ENCODE peak calls at places on chromosomes 1 and 21, in five cellular contexts. X, J, B, I and Z are unnamed samples.

GRCh38 chr1:93616996-93617669 is 64.5 kb downstream of the BCAR3 start:
- DNase-seq in B (no peak), X (peak), J (no peak), I (no peak), Z (no peak)

GRCh38 chr21:44301961-44302406 is 2.1 kb downstream of the PFKL start:
- DNase-seq in X (no peak), I (no peak), J (no peak), B (no peak), Z (peak)

GRCh38 chr1:152125834-152126443 is 10.7 kb upstream of the TCHH start:
- DNase-seq in I (no peak), X (no peak), B (no peak), J (no peak), Z (no peak)

GRCh38 chr1:54800899-54801759 is at the start of gene TTC22:
- DNase-seq in J (peak), X (no peak), B (peak), I (no peak), Z (no peak)

GRCh38 chr1:37064059-37064458 is 29.7 kb upstream of the GRIK3 start:
- DNase-seq in I (no peak), B (no peak), X (no peak), J (no peak), Z (no peak)

GRCh38 chr1:27348861-27349783 is 7.3 kb downstream of the SYTL1 start:
- DNase-seq in X (peak), J (no peak), B (no peak), I (no peak), Z (no peak)

GRCh38 chr1:160637821-160638539 is 8.9 kb downstream of the SLAMF1 start:
- DNase-seq in I (no peak), J (no peak), B (no peak), X (peak), Z (no peak)

GRCh38 chr1:154860154-154860870 is 9.8 kb downstream of the KCNN3 start:
- DNase-seq in I (no peak), J (no peak), B (no peak), X (no peak), Z (peak)

GRCh38 chr1:113265196-113265595 is 125.1 kb upstream of the MAGI3 start:
- DNase-seq in X (no peak), J (no peak), I (no peak), B (no peak), Z (no peak)

GRCh38 chr1:145886390-145886789 is 724 bp upstream of the ANKRD35 start:
- DNase-seq in B (no peak), J (no peak), I (no peak), X (no peak), Z (no peak)

GRCh38 chr1:170692866-170693575 is 29.1 kb downstream of the PRRX1 start:
- DNase-seq in B (no peak), J (no peak), I (no peak), X (peak), Z (peak)

GRCh38 chr1:47371016-47371517 is 37.5 kb downstream of the CMPK1 start:
- DNase-seq in I (no peak), X (peak), B (no peak), J (no peak), Z (no peak)

GRCh38 chr1:12305377-12305776 is 75.5 kb downstream of the VPS13D start:
- DNase-seq in J (no peak), B (no peak), I (no peak), X (no peak), Z (no peak)

GRCh38 chr1:162954824-162955223 is 93.8 kb upstream of the CCDC190 start:
- DNase-seq in X (no peak), I (no peak), J (no peak), B (no peak), Z (no peak)

GRCh38 chr1:204046346-204046745 is 26.6 kb upstream of the SOX13 start:
- DNase-seq in I (no peak), X (no peak), J (no peak), B (no peak), Z (no peak)

GRCh38 chr1:26831546-26832248 is 5.2 kb downstream of the ZDHHC18 start:
- DNase-seq in B (no peak), J (no peak), I (no peak), X (no peak), Z (no peak)

GRCh38 chr1:1573843-1574720 is 581 bp downstream of the SSU72 start:
- DNase-seq in J (peak), I (peak), B (peak), X (peak), Z (peak)

GRCh38 chr1:2778220-2778592 is 23.3 kb downstream of the TTC34 start:
- DNase-seq in I (no peak), B (no peak), J (no peak), X (no peak), Z (no peak)

GRCh38 chr1:94119796-94120590 is 955 bp downstream of the ABCA4 start:
- DNase-seq in J (no peak), X (no peak), I (no peak), B (no peak), Z (no peak)

GRCh38 chr1:44553771-44554170 is 120.5 kb downstream of the TMEM53 start:
- DNase-seq in J (no peak), B (no peak), I (no peak), X (peak), Z (peak)

GRCh38 chr1:165344198-165344597 is 12.3 kb downstream of the LMX1A start:
- DNase-seq in B (no peak), I (no peak), X (no peak), J (no peak), Z (no peak)

GRCh38 chr1:153547560-153548551 is 1.2 kb downstream of the S100A3 start:
- DNase-seq in J (no peak), I (no peak), B (no peak), X (no peak), Z (no peak)

GRCh38 chr1:185862235-185862634 is 128.0 kb downstream of the HMCN1 start:
- DNase-seq in I (no peak), X (peak), B (no peak), J (no peak), Z (peak)